ENCODE peak calls at places on chromosomes 5 and 9, in five cellular contexts. Q is uterus, Y is cardiac muscle cell, G is iPS DF 6.9, Z is hepatocyte. D is an unnamed sample.

GRCh38 chr9:94993141-94993820 is 266.8 kb downstream of the AOPEP start:
- DNase-seq in Q (no peak), Y (no peak), G (no peak), Z (no peak), D (no peak)

GRCh38 chr5:158026248-158027031 is 167.5 kb upstream of the CLINT1 start:
- DNase-seq in Q (peak; percentile 42), Y (no peak), G (no peak), Z (peak; percentile 10), D (no peak)

GRCh38 chr9:36779582-36779981 is 206.9 kb downstream of the MELK start:
- DNase-seq in Q (no peak), Y (no peak), G (no peak), Z (no peak), D (no peak)

GRCh38 chr5:6386270-6386669 is 7.9 kb upstream of the MED10 start:
- DNase-seq in Q (no peak), Y (no peak), G (no peak), Z (no peak), D (no peak)

GRCh38 chr5:93579561-93580386 is 1.2 kb downstream of the NR2F1-AS1 start:
- DNase-seq in Q (no peak), Y (no peak), G (no peak), Z (no peak), D (peak; percentile 83)

GRCh38 chr5:17118631-17119030 is 98.8 kb upstream of the BASP1 start:
- DNase-seq in Q (peak; percentile 16), Y (no peak), G (no peak), Z (peak; percentile 69), D (no peak)

GRCh38 chr5:108730617-108731340 is 16.9 kb upstream of the FER start:
- DNase-seq in Q (no peak), Y (no peak), G (no peak), Z (no peak), D (no peak)

GRCh38 chr5:17302590-17302989 is 85.2 kb downstream of the BASP1 start:
- DNase-seq in Q (peak; percentile 18), Y (no peak), G (no peak), Z (no peak), D (no peak)

GRCh38 chr5:111254613-111255012 is 30.4 kb downstream of the CAMK4 start:
- DNase-seq in Q (no peak), Y (no peak), G (no peak), Z (no peak), D (no peak)

GRCh38 chr5:122142480-122142879 is 13.1 kb downstream of the ZNF474 start:
- DNase-seq in Q (no peak), Y (no peak), G (no peak), Z (no peak), D (no peak)

GRCh38 chr9:3875371-3876132 is 349.8 kb upstream of the RFX3 start:
- DNase-seq in Q (no peak), Y (no peak), G (no peak), Z (no peak), D (no peak)

GRCh38 chr9:135952664-135953206 is 8.4 kb downstream of the UBAC1 start:
- DNase-seq in Q (no peak), Y (no peak), G (no peak), Z (no peak), D (no peak)

GRCh38 chr9:135948873-135949665 is 12.1 kb downstream of the UBAC1 start:
- DNase-seq in Q (no peak), Y (no peak), G (no peak), Z (no peak), D (no peak)

GRCh38 chr9:135949666-135950134 is 11.5 kb downstream of the UBAC1 start:
- DNase-seq in Q (no peak), Y (no peak), G (no peak), Z (no peak), D (no peak)

GRCh38 chr9:135950135-135950682 is 11.0 kb downstream of the UBAC1 start:
- DNase-seq in Q (no peak), Y (no peak), G (no peak), Z (no peak), D (no peak)

GRCh38 chr9:135951889-135952663 is 9.1 kb downstream of the UBAC1 start:
- DNase-seq in Q (no peak), Y (peak; percentile 20), G (no peak), Z (peak; percentile 67), D (no peak)
- H3K27ac ChIP-seq in Q (no peak overlapping the region), Y (no peak overlapping the region), G (no peak overlapping the region), Z (peak overlapping the region; percentile 70), D (peak overlapping the region; percentile 30)

GRCh38 chr9:72371151-72371550 is 6.1 kb upstream of the ZFAND5 start:
- DNase-seq in Q (no peak), Y (no peak), G (no peak), Z (no peak), D (no peak)
- H3K27ac ChIP-seq in Q (no peak overlapping the region), Y (no peak overlapping the region), G (no peak overlapping the region), Z (no peak overlapping the region), D (no peak overlapping the region)

GRCh38 chr5:80248378-80248777 is 7.5 kb downstream of the SERINC5 start:
- DNase-seq in Q (no peak), Y (no peak), G (no peak), Z (no peak), D (no peak)
- H3K27ac ChIP-seq in Q (peak overlapping the region; percentile 81), Y (peak overlapping the region; percentile 76), G (no peak overlapping the region), Z (peak overlapping the region; percentile 87), D (no peak overlapping the region)

DNA sequence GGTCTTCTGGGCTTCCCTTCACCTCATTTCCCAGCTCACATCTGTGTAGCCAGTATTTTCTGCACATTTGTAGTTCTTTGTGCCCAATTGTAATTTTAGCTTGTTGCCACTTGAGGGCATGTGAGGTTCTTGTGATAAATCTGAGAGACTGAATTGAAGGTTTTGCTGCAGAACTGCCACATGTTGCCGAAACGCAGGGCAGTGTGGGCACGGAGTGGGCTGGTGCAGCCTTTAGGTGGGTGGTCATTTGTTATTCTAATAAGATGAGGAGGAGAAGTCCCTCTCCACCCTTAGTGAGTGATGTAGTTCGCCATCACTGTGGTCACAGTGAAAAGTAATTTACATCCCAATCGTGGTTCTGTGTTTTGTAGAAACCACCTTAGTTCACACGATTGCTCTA is 21.2 kb downstream of the OTULIN start:
- DNase-seq in Q (no peak), Y (peak; percentile 50), G (no peak), Z (peak; percentile 62), D (peak; percentile 69)
- H3K27ac ChIP-seq in Q (no peak overlapping the region), Y (no peak overlapping the region), G (no peak overlapping the region), Z (no peak overlapping the region), D (no peak overlapping the region)